ENCODE peak calls at places on chromosomes 13 and 19, in five cellular contexts. I is H1, D is NT2/D1, V is GM12878, R is HepG2. T is an unnamed sample.

GRCh38 chr13:104015646-104016396 is 949.6 kb upstream of the SLC10A2 start:
- DNase-seq in I (no peak), D (no peak), V (no peak), R (no peak), T (no peak)

GRCh38 chr13:102309110-102309509 is 92.7 kb downstream of the FGF14 start:
- DNase-seq in I (no peak), D (no peak), V (no peak), R (no peak), T (no peak)

GRCh38 chr13:27691207-27691606 is 69.5 kb downstream of the POLR1D start:
- DNase-seq in I (no peak), D (no peak), V (no peak), R (no peak), T (no peak)

GRCh38 chr19:47151627-47152026 is 21.0 kb downstream of the SAE1 start:
- DNase-seq in I (no peak), D (no peak), V (no peak), R (no peak), T (no peak)

GRCh38 chr19:16797876-16798275 is 31.3 kb upstream of the SIN3B start:
- DNase-seq in I (no peak), D (no peak), V (no peak), R (no peak), T (no peak)

GRCh38 chr13:57123660-57124059 is 17.1 kb upstream of the PRR20A start:
- DNase-seq in I (no peak), D (no peak), V (no peak), R (no peak), T (no peak)

GRCh38 chr13:44797685-44798084 is 191.6 kb downstream of the NUFIP1 start:
- DNase-seq in I (no peak), D (no peak), V (no peak), R (no peak), T (no peak)

GRCh38 chr13:110126391-110126961 is 180.5 kb downstream of the COL4A1 start:
- DNase-seq in I (no peak), D (peak; percentile 84), V (no peak), R (no peak), T (no peak)

GRCh38 chr13:32586022-32586900 is at the start of gene PDS5B:
- DNase-seq in I (peak; percentile 78), D (peak; percentile 69), V (peak; percentile 66), R (peak; percentile 87), T (peak; percentile 92)

GRCh38 chr19:40893112-40893511 is 11.1 kb upstream of the CYP2A7 start:
- DNase-seq in I (no peak), D (no peak), V (no peak), R (no peak), T (no peak)

GRCh38 chr13:42064259-42064658 is 15.8 kb downstream of the DGKH start:
- DNase-seq in I (no peak), D (no peak), V (no peak), R (no peak), T (no peak)

DNA sequence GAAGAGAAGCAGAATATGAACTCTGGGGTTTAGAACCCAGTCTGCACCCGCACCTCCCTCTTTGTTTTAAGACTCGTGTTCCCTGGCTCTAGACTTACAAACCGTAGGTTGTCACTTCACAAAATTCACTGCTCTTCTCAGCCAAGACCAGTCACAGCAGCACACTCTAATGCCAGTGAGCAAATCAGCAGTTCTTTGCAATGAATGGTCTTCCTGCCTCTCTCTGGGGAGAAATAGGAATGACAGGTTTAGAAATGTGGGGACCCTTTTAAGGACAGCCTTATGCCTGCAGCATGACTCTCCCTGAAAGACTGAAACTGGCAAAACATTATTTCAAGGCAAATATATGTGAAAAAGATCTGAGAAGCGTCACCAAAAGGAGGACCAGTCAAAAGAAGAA is 156.9 kb downstream of the KCTD15 start:
- DNase-seq in I (no peak), D (no peak), V (no peak), R (no peak), T (no peak)
- TF ChIP-seq SUZ12 in I (no peak), D (no peak), V (no peak), R (no peak), T (no peak)

GRCh38 chr19:33815410-33816340 is 19.0 kb downstream of the KCTD15 start:
- DNase-seq in I (no peak), D (no peak), V (no peak), R (no peak), T (no peak)

GRCh38 chr19:33811736-33812387 is 15.2 kb downstream of the KCTD15 start:
- DNase-seq in I (no peak), D (no peak), V (no peak), R (no peak), T (no peak)

GRCh38 chr19:33813391-33814101 is 16.9 kb downstream of the KCTD15 start:
- DNase-seq in I (no peak), D (no peak), V (no peak), R (no peak), T (no peak)

GRCh38 chr19:33812388-33813330 is 16.0 kb downstream of the KCTD15 start:
- DNase-seq in I (no peak), D (no peak), V (no peak), R (no peak), T (no peak)

GRCh38 chr19:33814181-33815165 is 17.8 kb downstream of the KCTD15 start:
- DNase-seq in I (no peak), D (no peak), V (no peak), R (no peak), T (no peak)
- TF ChIP-seq SUZ12 in I (no peak), D (no peak), V (no peak), R (no peak), T (no peak)

GRCh38 chr19:3366104-3366760 is at the start of gene NFIC:
- DNase-seq in I (no peak), D (no peak), V (no peak), R (no peak), T (peak; percentile 71)
- TF ChIP-seq SUZ12 in I (no peak), D (no peak), V (no peak), R (no peak), T (no peak)

GRCh38 chr13:62280590-62280989 is 864.9 kb upstream of the PCDH20 start:
- DNase-seq in I (no peak), D (no peak), V (peak; percentile 3), R (no peak), T (no peak)
- TF ChIP-seq SUZ12 in I (no peak), D (no peak), V (no peak), R (no peak), T (no peak)

GRCh38 chr19:55486971-55487883 is 1.0 kb upstream of the SSC5D start:
- DNase-seq in I (no peak), D (no peak), V (no peak), R (peak; percentile 23), T (no peak)
- TF ChIP-seq SUZ12 in I (no peak), D (no peak), V (no peak), R (no peak), T (no peak)

GRCh38 chr13:37134411-37135041 is 29.1 kb upstream of the CSNK1A1L start:
- DNase-seq in I (no peak), D (no peak), V (no peak), R (no peak), T (peak; percentile 34)
- TF ChIP-seq SUZ12 in I (no peak), D (no peak), V (no peak), R (no peak), T (no peak)

T was measured in HEK293T.